ENCODE peak calls at places on chromosomes 12 and 14, in five cellular contexts. H is pons, C is HCEC 1CT, V is mucosa of gallbladder, S is germinal center. X is an unnamed sample.

GRCh38 chr14:101025656-101026055 is 122.1 kb upstream of the RTL1 start:
- DNase-seq in H (no peak), C (no peak), V (no peak), S (no peak), X (peak)

GRCh38 chr12:123767613-123768012 is 5.5 kb downstream of the DNAH10 start:
- DNase-seq in H (no peak), C (no peak), V (no peak), S (no peak), X (no peak)

GRCh38 chr14:39293629-39294028 is 59.9 kb downstream of the MIA2 start:
- DNase-seq in H (no peak), C (no peak), V (no peak), S (no peak), X (no peak)

GRCh38 chr14:62691613-62692489 is 353.4 kb downstream of the KCNH5 start:
- DNase-seq in H (peak), C (peak), V (peak), S (no peak), X (no peak)

GRCh38 chr12:62866451-62867082 is 68.4 kb downstream of the PPM1H start:
- DNase-seq in H (no peak), C (peak), V (no peak), S (no peak), X (no peak)

GRCh38 chr12:41573445-41573844 is 385.3 kb downstream of the PDZRN4 start:
- DNase-seq in H (no peak), C (no peak), V (no peak), S (no peak), X (no peak)

GRCh38 chr14:87489196-87489819 is 503.7 kb downstream of the GALC start:
- DNase-seq in H (no peak), C (no peak), V (no peak), S (no peak), X (no peak)

GRCh38 chr14:48398675-48399282 is 723.4 kb upstream of the MDGA2 start:
- DNase-seq in H (peak), C (peak), V (no peak), S (peak), X (no peak)

GRCh38 chr12:93514853-93515252 is 47.5 kb downstream of the MRPL42 start:
- DNase-seq in H (no peak), C (peak), V (no peak), S (no peak), X (no peak)

GRCh38 chr12:54588110-54588831 is at the start of gene PPP1R1A:
- DNase-seq in H (no peak), C (no peak), V (no peak), S (no peak), X (no peak)

GRCh38 chr14:87005336-87005735 is 987.6 kb downstream of the GALC start:
- DNase-seq in H (no peak), C (no peak), V (no peak), S (no peak), X (no peak)

GRCh38 chr12:49982246-49983229 is 9.8 kb downstream of the AQP6 start:
- DNase-seq in H (no peak), C (peak), V (no peak), S (no peak), X (no peak)

GRCh38 chr12:16604853-16605252 is 1.1 kb downstream of the LMO3 start:
- DNase-seq in H (no peak), C (no peak), V (no peak), S (no peak), X (no peak)

GRCh38 chr14:105215602-105216001 is 32.7 kb upstream of the BTBD6 start:
- DNase-seq in H (no peak), C (no peak), V (no peak), S (no peak), X (no peak)

GRCh38 chr12:71223139-71223538 is 65.3 kb upstream of the TSPAN8 start:
- DNase-seq in H (no peak), C (no peak), V (no peak), S (no peak), X (no peak)

GRCh38 chr12:2691340-2692111 is 103.2 kb upstream of the FKBP4 start:
- DNase-seq in H (no peak), C (no peak), V (no peak), S (peak), X (no peak)

GRCh38 chr12:42686514-42687172 is 97.1 kb upstream of the PRICKLE1 start:
- DNase-seq in H (no peak), C (peak), V (no peak), S (no peak), X (no peak)

GRCh38 chr14:22112004-22112403 is 438.4 kb upstream of the OR4E1 start:
- DNase-seq in H (no peak), C (no peak), V (no peak), S (peak), X (no peak)

GRCh38 chr14:72892879-72893635 is 844 bp downstream of the DPF3 start:
- DNase-seq in H (peak), C (no peak), V (no peak), S (peak), X (peak)

GRCh38 chr12:117063162-117063911 is 35.9 kb downstream of the TESC start:
- DNase-seq in H (peak), C (no peak), V (peak), S (no peak), X (no peak)

GRCh38 chr12:47280543-47281330 is 201.0 kb upstream of the AMIGO2 start:
- DNase-seq in H (no peak), C (no peak), V (no peak), S (no peak), X (no peak)